ENCODE peak calls at places on chromosomes 3 and 15, in eight cellular contexts. G is GM06990, E is psoas muscle, P is astrocyte of the spinal cord, V is bronchial epithelial cell, B is Karpas-422, K is HT1080, H is NCI-H1417. Y is an unnamed sample.

GRCh38 chr15:41499109-41499851 is 5.6 kb downstream of the ITPKA start:
- DNase-seq in G (no peak), E (no peak), P (no peak), V (no peak), B (peak; percentile 64), K (no peak), H (no peak), Y (no peak)

GRCh38 chr15:85339976-85340665 is 40.3 kb upstream of the AKAP13 start:
- DNase-seq in G (no peak), E (no peak), P (no peak), V (no peak), B (no peak), K (no peak), H (no peak), Y (no peak)

GRCh38 chr15:31828594-31828993 is 201.7 kb upstream of the CHRNA7 start:
- DNase-seq in G (no peak), E (no peak), P (no peak), V (no peak), B (no peak), K (no peak), H (no peak), Y (no peak)

GRCh38 chr3:25576146-25576545 is 88.6 kb downstream of the TOP2B start:
- DNase-seq in G (no peak), E (no peak), P (no peak), V (no peak), B (no peak), K (no peak), H (no peak), Y (no peak)

GRCh38 chr3:134312072-134312872 is 61.6 kb upstream of the RYK start:
- DNase-seq in G (peak; percentile 29), E (peak; percentile 39), P (peak; percentile 59), V (peak; percentile 93), B (no peak), K (peak; percentile 55), H (no peak), Y (no peak)

GRCh38 chr3:183895296-183895695 is 10.6 kb upstream of the PARL start:
- DNase-seq in G (no peak), E (no peak), P (peak; percentile 61), V (peak; percentile 47), B (peak; percentile 94), K (peak; percentile 71), H (peak; percentile 28), Y (peak; percentile 78)

GRCh38 chr15:96349034-96349932 is 18.8 kb downstream of the NR2F2 start:
- DNase-seq in G (no peak), E (no peak), P (peak; percentile 37), V (no peak), B (no peak), K (no peak), H (no peak), Y (no peak)

GRCh38 chr3:100033814-100034490 is 80.3 kb downstream of the FILIP1L start:
- DNase-seq in G (no peak), E (no peak), P (peak; percentile 65), V (no peak), B (no peak), K (no peak), H (no peak), Y (no peak)

GRCh38 chr3:48899298-48899697 is 616 bp upstream of the SLC25A20 start:
- DNase-seq in G (no peak), E (no peak), P (no peak), V (peak; percentile 42), B (no peak), K (no peak), H (no peak), Y (no peak)

GRCh38 chr3:180747805-180748361 is 68.6 kb upstream of the CCDC39 start:
- DNase-seq in G (no peak), E (no peak), P (no peak), V (no peak), B (no peak), K (no peak), H (peak; percentile 82), Y (no peak)

GRCh38 chr3:24829632-24830229 is 335.1 kb upstream of the THRB start:
- DNase-seq in G (no peak), E (peak; percentile 14), P (peak; percentile 9), V (no peak), B (no peak), K (no peak), H (peak; percentile 46), Y (no peak)

Y was measured in hepatic stellate cell.